ENCODE peak calls at places on chromosomes 16 and 17, in seven cellular contexts. I is ovary, E is heart right ventricle, Q is neural progenitor cell, Z is upper lobe of right lung, R is prostate gland, Y is PC-3. U is an unnamed sample.

GRCh38 chr17:15909481-15909991 is 35.4 kb upstream of the ADORA2B start:
- DNase-seq in E (peak; percentile 31), Y (no peak), Z (no peak), R (no peak), Q (peak; percentile 23), I (no peak), U (no peak)

GRCh38 chr17:34447406-34447805 is 84.4 kb upstream of the CCL1 start:
- DNase-seq in I (no peak), R (no peak), E (no peak), Y (no peak), Z (no peak), Q (no peak), U (no peak)

GRCh38 chr16:1471569-1472194 is 3.1 kb downstream of the CLCN7 start:
- DNase-seq in R (no peak), Y (no peak), Z (no peak), Q (no peak), E (peak; percentile 4), I (no peak), U (no peak)

GRCh38 chr16:15966420-15967222 is 17.2 kb downstream of the ABCC1 start:
- DNase-seq in Y (peak; percentile 92), E (no peak), Q (no peak), Z (no peak), I (no peak), R (no peak), U (no peak)

GRCh38 chr17:50626037-50626574 is 8.6 kb upstream of the ABCC3 start:
- DNase-seq in Z (peak; percentile 84), Y (peak; percentile 76), Q (peak; percentile 92), E (peak; percentile 76), I (peak; percentile 82), R (peak; percentile 81), U (peak; percentile 75)

GRCh38 chr17:1713878-1714487 is 3.8 kb upstream of the TLCD2 start:
- DNase-seq in I (peak; percentile 64), E (no peak), R (peak; percentile 49), Y (peak; percentile 56), Q (peak; percentile 86), Z (peak; percentile 71), U (peak; percentile 65)

GRCh38 chr16:84561291-84561690 is 56.6 kb downstream of the COTL1 start:
- DNase-seq in R (no peak), Q (no peak), Z (no peak), E (no peak), Y (no peak), I (no peak), U (no peak)

GRCh38 chr16:9370071-9370491 is 278.6 kb downstream of the HAPSTR1 start:
- DNase-seq in Q (no peak), I (no peak), Z (no peak), R (no peak), Y (no peak), E (peak; percentile 55), U (peak; percentile 81)

GRCh38 chr17:80393961-80394360 is 21.0 kb upstream of the ENDOV start:
- DNase-seq in E (no peak), Z (no peak), Y (no peak), R (no peak), Q (no peak), I (no peak), U (no peak)

GRCh38 chr16:49567940-49568339 is 194.3 kb downstream of the C16orf78 start:
- DNase-seq in Z (no peak), Q (no peak), R (no peak), I (no peak), E (no peak), Y (no peak), U (no peak)

GRCh38 chr17:57677858-57678257 is 67.2 kb downstream of the CCDC182 start:
- DNase-seq in R (no peak), Z (no peak), Q (no peak), Y (no peak), I (no peak), E (no peak), U (no peak)

GRCh38 chr16:78402797-78403196 is 303.3 kb downstream of the WWOX start:
- DNase-seq in Q (no peak), Z (no peak), I (no peak), Y (no peak), R (no peak), E (no peak), U (no peak)

GRCh38 chr16:21324267-21324666 is 46.2 kb upstream of the CRYM start:
- DNase-seq in R (no peak), E (no peak), Z (no peak), Y (no peak), Q (no peak), I (no peak), U (no peak)

GRCh38 chr17:4485676-4486646 is 12.7 kb upstream of the SPNS2 start:
- DNase-seq in Y (no peak), R (no peak), Z (no peak), I (no peak), E (no peak), Q (no peak), U (peak; percentile 77)

GRCh38 chr17:2435852-2436251 is 35.0 kb upstream of the MNT start:
- DNase-seq in R (no peak), Q (no peak), I (no peak), E (no peak), Y (no peak), Z (no peak), U (no peak)

GRCh38 chr17:18963126-18964017 is 11.4 kb downstream of the SLC5A10 start:
- DNase-seq in R (no peak), E (no peak), Q (no peak), I (no peak), Z (no peak), Y (no peak), U (no peak)

GRCh38 chr17:62059394-62059793 is 5.7 kb downstream of the MED13 start:
- DNase-seq in Q (no peak), E (no peak), Y (no peak), R (no peak), Z (no peak), I (no peak), U (no peak)
- H3K4me1 ChIP-seq in Q (peaks cover 26% of the 10 kb centered on the region), E (peaks cover 3% of the 10 kb centered on the region), Y (peaks cover 20% of the 10 kb centered on the region), R (no peaks in the 10 kb centered on the region), Z (peaks cover 74% of the 10 kb centered on the region), I (peaks cover 8% of the 10 kb centered on the region), U (peaks cover 39% of the 10 kb centered on the region)

GRCh38 chr17:42507671-42508070 is 28.4 kb upstream of the NAGLU start:
- DNase-seq in R (no peak), Z (peak; percentile 21), I (no peak), E (no peak), Y (no peak), Q (no peak), U (no peak)

GRCh38 chr17:42502926-42503325 is 33.1 kb upstream of the NAGLU start:
- DNase-seq in R (no peak), I (no peak), Z (no peak), E (no peak), Q (no peak), Y (no peak), U (no peak)

DNA sequence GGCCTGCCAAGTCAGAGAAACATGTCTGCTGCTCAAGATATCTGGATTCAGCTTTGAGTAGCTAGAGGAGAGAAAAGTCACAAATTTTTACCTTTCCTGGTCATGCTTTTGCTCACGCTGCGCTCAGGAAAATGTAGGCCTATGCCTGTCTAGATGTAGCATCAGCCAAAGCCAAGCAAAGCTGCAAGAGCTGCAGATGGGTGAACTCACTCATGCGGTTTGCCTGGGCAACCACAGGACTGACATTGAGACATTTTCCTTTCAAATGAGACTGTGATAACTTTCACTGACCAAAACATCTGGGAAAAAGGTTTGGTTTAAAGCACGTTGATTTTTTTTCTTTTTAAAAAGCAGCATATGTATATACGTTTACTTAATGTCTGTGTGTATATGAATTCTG is 34.0 kb upstream of the NAGLU start:
- DNase-seq in Z (no peak), Q (no peak), E (no peak), Y (no peak), I (no peak), R (no peak), U (no peak)
- H3K36me3 ChIP-seq in Z (peaks cover 99% of the 10 kb centered on the region), Q (no peaks in the 10 kb centered on the region), E (no peaks in the 10 kb centered on the region), Y (no peaks in the 10 kb centered on the region), I (no peaks in the 10 kb centered on the region), R (no peaks in the 10 kb centered on the region), U (peaks cover 23% of the 10 kb centered on the region)

DNA sequence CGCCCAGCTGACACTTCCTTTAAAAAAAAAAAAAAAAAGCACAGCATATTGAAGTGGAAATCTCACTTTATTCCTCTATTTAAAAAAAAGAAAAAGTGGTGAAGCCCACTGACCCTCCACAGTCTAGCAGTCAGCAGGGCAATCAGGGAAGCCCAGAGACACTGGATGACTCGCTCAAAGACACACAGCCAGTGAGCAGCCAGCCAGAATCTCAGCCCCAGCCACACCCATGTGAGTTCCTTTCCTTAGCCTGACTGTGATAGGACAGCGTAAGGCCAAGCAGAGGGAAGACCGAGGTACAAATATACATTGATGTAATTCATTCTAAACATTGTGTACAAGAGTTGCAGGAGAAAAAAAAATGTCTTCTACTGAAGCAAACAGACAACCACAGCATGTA is 22.5 kb downstream of the XPO6 start:
- DNase-seq in I (no peak), Y (peak; percentile 40), R (no peak), Z (no peak), Q (no peak), E (no peak), U (no peak)
- H3K4me1 ChIP-seq in I (peaks cover 11% of the 10 kb centered on the region), Y (peaks cover 17% of the 10 kb centered on the region), R (no peaks in the 10 kb centered on the region), Z (peaks cover 35% of the 10 kb centered on the region), Q (no peaks in the 10 kb centered on the region), E (no peaks in the 10 kb centered on the region), U (no peaks in the 10 kb centered on the region)

GRCh38 chr16:68319185-68319908 is 8.5 kb downstream of the PRMT7 start:
- DNase-seq in R (no peak), I (no peak), E (no peak), Q (no peak), Z (no peak), Y (no peak), U (no peak)
- H3K36me3 ChIP-seq in R (no peaks in the 10 kb centered on the region), I (no peaks in the 10 kb centered on the region), E (peaks cover 4% of the 10 kb centered on the region), Q (no peaks in the 10 kb centered on the region), Z (peaks cover 44% of the 10 kb centered on the region), Y (peaks cover 8% of the 10 kb centered on the region), U (peaks cover 4% of the 10 kb centered on the region)

GRCh38 chr16:58002411-58002790 is 1.2 kb downstream of the USB1 start:
- DNase-seq in Y (no peak), Z (no peak), E (no peak), Q (no peak), R (no peak), I (no peak), U (no peak)

GRCh38 chr16:58001781-58002410 is 689 bp downstream of the USB1 start:
- DNase-seq in E (no peak), R (no peak), Q (no peak), Z (no peak), Y (no peak), I (no peak), U (no peak)

GRCh38 chr16:57999971-58000705 is at the start of gene ZNF319:
- DNase-seq in Q (peak; percentile 72), R (no peak), Z (no peak), I (no peak), Y (no peak), E (peak; percentile 32), U (peak; percentile 30)

GRCh38 chr16:57999366-57999970 is 1.0 kb downstream of the ZNF319 start:
- DNase-seq in R (no peak), Y (no peak), Q (peak; percentile 36), E (no peak), Z (no peak), I (no peak), U (peak; percentile 41)

GRCh38 chr16:58000706-58001676 is at the start of gene USB1:
- DNase-seq in Z (peak; percentile 94), R (peak; percentile 83), Q (peak; percentile 94), E (peak; percentile 92), I (peak; percentile 86), Y (peak; percentile 80), U (peak; percentile 91)
- H3K4me1 ChIP-seq in Z (peaks cover 28% of the 10 kb centered on the region), R (peaks cover 10% of the 10 kb centered on the region), Q (peaks cover 8% of the 10 kb centered on the region), E (peaks cover 6% of the 10 kb centered on the region), I (peaks cover 4% of the 10 kb centered on the region), Y (peaks cover 18% of the 10 kb centered on the region), U (peaks cover 11% of the 10 kb centered on the region)